ENCODE peak calls at places on chromosomes 12 and 14, in six cellular contexts. K is HCT116, F is neural progenitor cell, T is SK-N-SH, S is PC-3, M is MM.1S. O is an unnamed sample.

GRCh38 chr12:2168808-2169207 is 116.0 kb downstream of the CACNA1C start:
- DNase-seq in S (peak; percentile 57), T (no peak), K (peak; percentile 32), M (no peak), F (no peak), O (no peak)

GRCh38 chr12:113781415-113782198 is 184.5 kb downstream of the RBM19 start:
- DNase-seq in T (no peak), K (no peak), F (no peak), S (peak; percentile 80), M (no peak), O (peak; percentile 53)

GRCh38 chr14:26395726-26396125 is 202.1 kb downstream of the NOVA1 start:
- DNase-seq in M (no peak), T (no peak), K (no peak), F (no peak), S (no peak), O (no peak)

GRCh38 chr14:53054457-53054856 is 98.7 kb downstream of the DDHD1 start:
- DNase-seq in K (no peak), F (no peak), T (no peak), M (no peak), S (peak; percentile 17), O (peak; percentile 94)

GRCh38 chr14:50947446-50947845 is 3.2 kb upstream of the PYGL start:
- DNase-seq in F (no peak), T (no peak), M (no peak), S (peak; percentile 52), K (no peak), O (peak; percentile 22)

GRCh38 chr12:96260644-96261043 is 66.5 kb downstream of the ELK3 start:
- DNase-seq in K (no peak), T (no peak), M (no peak), S (no peak), F (no peak), O (no peak)

GRCh38 chr14:96920023-96920422 is 122.8 kb downstream of the VRK1 start:
- DNase-seq in K (no peak), T (no peak), M (no peak), S (no peak), F (no peak), O (peak; percentile 24)

GRCh38 chr14:74763803-74764531 is 851 bp downstream of the YLPM1 start:
- DNase-seq in F (peak; percentile 44), M (no peak), S (peak; percentile 59), K (no peak), T (peak; percentile 28), O (peak; percentile 76)

GRCh38 chr12:99627459-99627858 is 20.1 kb upstream of the GARIN6 start:
- DNase-seq in M (no peak), F (no peak), T (no peak), S (no peak), K (no peak), O (no peak)

GRCh38 chr14:103730490-103731035 is 15.0 kb downstream of the ZFYVE21 start:
- DNase-seq in K (no peak), F (no peak), M (no peak), S (no peak), T (peak; percentile 58), O (no peak)

GRCh38 chr14:68659021-68659931 is 133.6 kb downstream of the ZFP36L1 start:
- DNase-seq in T (no peak), S (no peak), K (no peak), M (no peak), F (no peak), O (peak; percentile 12)

GRCh38 chr14:106442857-106443256 is 916.5 kb downstream of the TMEM121 start:
- DNase-seq in T (no peak), F (no peak), M (peak; percentile 40), S (no peak), K (no peak), O (no peak)

GRCh38 chr12:124496584-124496983 is 70.8 kb downstream of the NCOR2 start:
- DNase-seq in F (no peak), S (peak; percentile 13), T (peak; percentile 66), K (no peak), M (no peak), O (peak; percentile 63)

GRCh38 chr14:86838363-86838762 is 1154.6 kb downstream of the GALC start:
- DNase-seq in K (no peak), M (peak; percentile 17), T (no peak), F (no peak), S (peak; percentile 19), O (peak; percentile 7)

GRCh38 chr12:47218191-47218654 is 138.5 kb upstream of the AMIGO2 start:
- DNase-seq in K (no peak), T (no peak), S (no peak), M (no peak), F (no peak), O (no peak)

GRCh38 chr12:11830298-11830937 is 180.9 kb downstream of the ETV6 start:
- DNase-seq in K (no peak), M (peak; percentile 72), T (peak; percentile 21), S (no peak), F (no peak), O (no peak)

GRCh38 chr12:30756074-30756473 is 1.3 kb upstream of the CAPRIN2 start:
- DNase-seq in S (no peak), T (no peak), M (no peak), F (no peak), K (no peak), O (no peak)

GRCh38 chr14:38951451-38951850 is 151.6 kb downstream of the SEC23A start:
- DNase-seq in F (no peak), S (no peak), T (no peak), K (no peak), M (no peak), O (peak; percentile 65)

GRCh38 chr12:3536096-3536875 is 45.3 kb downstream of the PRMT8 start:
- DNase-seq in M (no peak), S (no peak), T (no peak), K (no peak), F (no peak), O (no peak)

GRCh38 chr12:49537709-49538601 is 875 bp upstream of the KCNH3 start:
- DNase-seq in M (peak; percentile 25), T (peak; percentile 74), S (peak; percentile 15), F (peak; percentile 76), K (no peak), O (peak; percentile 45)

GRCh38 chr14:54902143-54902520 is 494 bp downstream of the GCH1 start:
- DNase-seq in K (peak; percentile 41), M (peak; percentile 50), S (peak; percentile 85), F (peak; percentile 77), T (peak; percentile 70), O (peak; percentile 89)

GRCh38 chr14:32399920-32400319 is 70.8 kb downstream of the AKAP6 start:
- DNase-seq in M (no peak), K (no peak), F (no peak), T (no peak), S (no peak), O (no peak)

GRCh38 chr14:92323031-92323915 is at the start of gene SLC24A4:
- DNase-seq in F (peak; percentile 75), S (no peak), T (peak; percentile 27), M (no peak), K (no peak), O (peak; percentile 44)

GRCh38 chr12:103423061-103423473 is 72.7 kb downstream of the C12orf42 start:
- DNase-seq in T (peak; percentile 65), F (peak; percentile 60), M (no peak), S (no peak), K (no peak), O (no peak)

GRCh38 chr12:120687570-120688289 is 781 bp downstream of the MLEC start:
- DNase-seq in T (no peak), M (peak; percentile 26), K (no peak), S (peak; percentile 37), F (peak; percentile 62), O (peak; percentile 81)
- H3K9ac ChIP-seq in T (peak overlapping the region; percentile 88), M (peak overlapping the region; percentile 72), K (peak overlapping the region; percentile 97), S (peak overlapping the region; percentile 95), F (peak overlapping the region; percentile 75), O (peak overlapping the region; percentile 94)

GRCh38 chr12:44225128-44225527 is 389.2 kb downstream of the TMEM117 start:
- DNase-seq in F (no peak), S (no peak), K (no peak), M (no peak), T (no peak), O (no peak)

GRCh38 chr12:44224399-44224798 is 388.5 kb downstream of the TMEM117 start:
- DNase-seq in F (no peak), T (no peak), K (no peak), M (no peak), S (no peak), O (no peak)

GRCh38 chr12:44223736-44224135 is 387.9 kb downstream of the TMEM117 start:
- DNase-seq in T (no peak), M (no peak), S (no peak), F (no peak), K (no peak), O (no peak)

GRCh38 chr12:44227601-44228000 is 391.7 kb downstream of the TMEM117 start:
- DNase-seq in M (no peak), F (no peak), S (no peak), T (no peak), K (no peak), O (peak; percentile 5)
- TF ChIP-seq EZH2phosphoT487 in M (no peak), F (no peak), S (no peak), T (no peak), K (no peak), O (no peak)

GRCh38 chr12:115213538-115213961 is 529.6 kb upstream of the TBX3 start:
- DNase-seq in K (no peak), M (no peak), S (no peak), T (peak; percentile 61), F (peak; percentile 48), O (no peak)

GRCh38 chr12:115210533-115211252 is 526.7 kb upstream of the TBX3 start:
- DNase-seq in F (no peak), K (no peak), S (no peak), M (no peak), T (no peak), O (no peak)

GRCh38 chr12:115216300-115216699 is 532.3 kb upstream of the TBX3 start:
- DNase-seq in M (no peak), K (no peak), F (no peak), T (no peak), S (peak; percentile 30), O (no peak)

GRCh38 chr12:115212356-115212755 is 528.4 kb upstream of the TBX3 start:
- DNase-seq in K (no peak), T (no peak), F (no peak), S (no peak), M (no peak), O (no peak)

DNA sequence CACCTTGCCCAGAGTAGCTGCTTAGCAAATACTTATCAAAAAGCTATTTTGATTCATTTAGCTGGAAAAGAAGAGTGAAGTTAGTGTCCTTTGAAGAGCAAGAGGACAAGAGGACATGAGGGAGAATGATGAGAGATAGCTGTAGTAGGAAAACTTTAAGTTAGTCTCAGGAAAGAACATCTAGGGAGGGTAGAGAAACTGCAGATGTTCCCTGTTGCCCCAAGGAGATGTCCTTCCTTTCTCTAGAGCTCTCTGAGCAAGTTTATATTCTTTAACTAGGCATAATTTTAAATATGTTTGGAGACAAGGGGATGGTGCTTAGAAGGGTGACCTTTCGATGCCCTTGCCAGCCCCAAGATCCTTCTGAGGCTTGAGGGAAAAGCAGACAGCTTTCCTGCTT is 529.1 kb upstream of the TBX3 start:
- DNase-seq in F (no peak), T (no peak), K (no peak), M (no peak), S (no peak), O (no peak)
- H3K9ac ChIP-seq in F (no peak overlapping the region), T (no peak overlapping the region), K (no peak overlapping the region), M (no peak overlapping the region), S (no peak overlapping the region), O (no peak overlapping the region)

DNA sequence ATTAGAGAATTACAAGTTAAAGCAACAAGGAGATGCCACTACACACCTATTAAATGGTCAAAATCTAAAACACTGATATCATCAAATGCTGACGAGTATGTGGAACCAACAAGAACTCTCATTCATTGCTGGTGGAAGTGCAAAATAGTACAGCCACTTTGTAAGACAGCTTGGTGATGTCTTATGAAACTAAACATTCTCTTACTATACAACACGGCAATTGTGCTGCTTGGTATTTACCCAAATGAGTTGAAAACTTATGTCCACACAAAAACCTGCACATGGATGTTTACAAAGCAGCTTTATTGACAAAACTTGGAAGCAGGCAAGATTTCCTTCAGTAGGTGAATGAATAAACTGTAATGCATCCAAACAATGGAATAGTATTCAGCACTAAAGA is 3.2 kb downstream of the TMBIM4 start:
- DNase-seq in K (no peak), T (no peak), S (no peak), F (no peak), M (no peak), O (no peak)
- TF ChIP-seq EZH2phosphoT487 in K (no peak), T (no peak), S (no peak), F (no peak), M (no peak), O (no peak)

O was measured in GM23248.